ENCODE peak calls at places on chromosomes 13 and 19, in six cellular contexts. One of them, this sample, is unnamed.

GRCh38 chr19:57888107-57888493 is 737 bp downstream of the ZNF814 start:
- DNase-seq in endodermal cell: no peak
- DNase-seq in M059J: no peak
- DNase-seq in adipocyte: peak; percentile 27
- DNase-seq in stimulated activated CD4-positive, alpha-beta T cell treated with anti-CD3 and anti-CD28 coated beads, Interleukin-4, amount 100 ng/mL, for 1 hour: no peak
- DNase-seq in naive thymus-derived CD8-positive, alpha-beta T cell: no peak
- DNase-seq in this sample: no peak

GRCh38 chr19:53774011-53774410 is 50.1 kb downstream of the NLRP12 start:
- DNase-seq in adipocyte: no peak
- DNase-seq in stimulated activated CD4-positive, alpha-beta T cell treated with anti-CD3 and anti-CD28 coated beads, Interleukin-4, amount 100 ng/mL, for 1 hour: no peak
- DNase-seq in M059J: no peak
- DNase-seq in endodermal cell: no peak
- DNase-seq in naive thymus-derived CD8-positive, alpha-beta T cell: no peak
- DNase-seq in this sample: no peak

GRCh38 chr13:107170270-107170931 is 602.5 kb upstream of the ARGLU1 start:
- DNase-seq in M059J: peak; percentile 3
- DNase-seq in adipocyte: no peak
- DNase-seq in stimulated activated CD4-positive, alpha-beta T cell treated with anti-CD3 and anti-CD28 coated beads, Interleukin-4, amount 100 ng/mL, for 1 hour: no peak
- DNase-seq in naive thymus-derived CD8-positive, alpha-beta T cell: no peak
- DNase-seq in endodermal cell: no peak
- DNase-seq in this sample: no peak

GRCh38 chr19:45786533-45786894 is 4.2 kb upstream of the DMPK start:
- DNase-seq in naive thymus-derived CD8-positive, alpha-beta T cell: no peak
- DNase-seq in stimulated activated CD4-positive, alpha-beta T cell treated with anti-CD3 and anti-CD28 coated beads, Interleukin-4, amount 100 ng/mL, for 1 hour: no peak
- DNase-seq in M059J: no peak
- DNase-seq in endodermal cell: no peak
- DNase-seq in adipocyte: no peak
- DNase-seq in this sample: no peak

GRCh38 chr19:23822735-23823134 is 64.0 kb upstream of the ZNF681 start:
- DNase-seq in endodermal cell: no peak
- DNase-seq in stimulated activated CD4-positive, alpha-beta T cell treated with anti-CD3 and anti-CD28 coated beads, Interleukin-4, amount 100 ng/mL, for 1 hour: no peak
- DNase-seq in naive thymus-derived CD8-positive, alpha-beta T cell: no peak
- DNase-seq in M059J: no peak
- DNase-seq in adipocyte: no peak
- DNase-seq in this sample: no peak

GRCh38 chr19:4807188-4807587 is 15.7 kb downstream of the FEM1A start:
- DNase-seq in stimulated activated CD4-positive, alpha-beta T cell treated with anti-CD3 and anti-CD28 coated beads, Interleukin-4, amount 100 ng/mL, for 1 hour: no peak
- DNase-seq in naive thymus-derived CD8-positive, alpha-beta T cell: no peak
- DNase-seq in endodermal cell: no peak
- DNase-seq in M059J: no peak
- DNase-seq in adipocyte: no peak
- DNase-seq in this sample: no peak

GRCh38 chr13:26971990-26972888 is 199.4 kb downstream of the USP12 start:
- DNase-seq in M059J: peak; percentile 67
- DNase-seq in endodermal cell: peak; percentile 90
- DNase-seq in stimulated activated CD4-positive, alpha-beta T cell treated with anti-CD3 and anti-CD28 coated beads, Interleukin-4, amount 100 ng/mL, for 1 hour: peak; percentile 5
- DNase-seq in naive thymus-derived CD8-positive, alpha-beta T cell: no peak
- DNase-seq in adipocyte: no peak
- DNase-seq in this sample: no peak

GRCh38 chr19:54325194-54325621 is 12.2 kb upstream of the LILRA5 start:
- DNase-seq in adipocyte: peak; percentile 38
- DNase-seq in M059J: peak; percentile 39
- DNase-seq in stimulated activated CD4-positive, alpha-beta T cell treated with anti-CD3 and anti-CD28 coated beads, Interleukin-4, amount 100 ng/mL, for 1 hour: peak; percentile 13
- DNase-seq in naive thymus-derived CD8-positive, alpha-beta T cell: peak; percentile 15
- DNase-seq in endodermal cell: peak; percentile 75
- DNase-seq in this sample: no peak

GRCh38 chr13:92767468-92767867 is 459.1 kb upstream of the GPC6 start:
- DNase-seq in endodermal cell: no peak
- DNase-seq in M059J: peak; percentile 4
- DNase-seq in stimulated activated CD4-positive, alpha-beta T cell treated with anti-CD3 and anti-CD28 coated beads, Interleukin-4, amount 100 ng/mL, for 1 hour: no peak
- DNase-seq in adipocyte: no peak
- DNase-seq in naive thymus-derived CD8-positive, alpha-beta T cell: no peak
- DNase-seq in this sample: no peak

GRCh38 chr13:94550030-94550738 is 45.8 kb downstream of the TGDS start:
- DNase-seq in stimulated activated CD4-positive, alpha-beta T cell treated with anti-CD3 and anti-CD28 coated beads, Interleukin-4, amount 100 ng/mL, for 1 hour: no peak
- DNase-seq in M059J: peak; percentile 52
- DNase-seq in naive thymus-derived CD8-positive, alpha-beta T cell: no peak
- DNase-seq in adipocyte: peak; percentile 71
- DNase-seq in endodermal cell: no peak
- DNase-seq in this sample: peak; percentile 24

GRCh38 chr19:10290876-10291553 is 1.3 kb downstream of the ICAM5 start:
- DNase-seq in stimulated activated CD4-positive, alpha-beta T cell treated with anti-CD3 and anti-CD28 coated beads, Interleukin-4, amount 100 ng/mL, for 1 hour: peak; percentile 60
- DNase-seq in endodermal cell: peak; percentile 82
- DNase-seq in adipocyte: peak; percentile 80
- DNase-seq in M059J: peak; percentile 68
- DNase-seq in naive thymus-derived CD8-positive, alpha-beta T cell: peak; percentile 38
- DNase-seq in this sample: no peak

GRCh38 chr13:31334547-31334946 is 134.8 kb downstream of the B3GLCT start:
- DNase-seq in naive thymus-derived CD8-positive, alpha-beta T cell: no peak
- DNase-seq in M059J: no peak
- DNase-seq in adipocyte: no peak
- DNase-seq in endodermal cell: no peak
- DNase-seq in stimulated activated CD4-positive, alpha-beta T cell treated with anti-CD3 and anti-CD28 coated beads, Interleukin-4, amount 100 ng/mL, for 1 hour: no peak
- DNase-seq in this sample: no peak

GRCh38 chr13:46908511-46908910 is 11.7 kb upstream of the HTR2A start:
- DNase-seq in stimulated activated CD4-positive, alpha-beta T cell treated with anti-CD3 and anti-CD28 coated beads, Interleukin-4, amount 100 ng/mL, for 1 hour: no peak
- DNase-seq in M059J: peak; percentile 59
- DNase-seq in adipocyte: no peak
- DNase-seq in naive thymus-derived CD8-positive, alpha-beta T cell: no peak
- DNase-seq in endodermal cell: no peak
- DNase-seq in this sample: peak; percentile 97

This sample was measured in astrocyte of the cerebellum.